ENCODE peak calls at places on chromosomes 5 and 9, in six cellular contexts. Q is germinal center; I is M059J; G is GM10248; W is stimulated activated CD8-positive, alpha-beta memory T cell treated with anti-CD3 and anti-CD28 coated beads, Interleukin-15, amount 100 ng/mL, for 4 hours; U is stimulated activated naive B cell treated with anti-CD40 and anti-IgM and Interleukin-4, amounts not matched to agents 10 μg/mL and 1 μg/mL and 100 μg/mL, for 72 hours. Y is an unnamed sample.

GRCh38 chr5:126971455-126972019 is 58.8 kb downstream of the MARCHF3 start:
- DNase-seq in Q (no peak), I (no peak), G (no peak), W (no peak), U (no peak), Y (no peak)

GRCh38 chr5:143208781-143209510 is 194.5 kb downstream of the NR3C1 start:
- DNase-seq in Q (no peak), I (no peak), G (no peak), W (no peak), U (no peak), Y (no peak)

GRCh38 chr9:132584616-132585560 is 2.5 kb downstream of the BARHL1 start:
- DNase-seq in Q (no peak), I (peak), G (no peak), W (no peak), U (no peak), Y (no peak)

GRCh38 chr5:38104497-38105230 is 153.7 kb upstream of the EGFLAM start:
- DNase-seq in Q (no peak), I (peak), G (no peak), W (no peak), U (no peak), Y (no peak)

GRCh38 chr5:157574456-157575095 is 999 bp downstream of the ADAM19 start:
- DNase-seq in Q (peak), I (no peak), G (peak), W (no peak), U (no peak), Y (no peak)

GRCh38 chr9:137295313-137296213 is 6.5 kb downstream of the NRARP start:
- DNase-seq in Q (peak), I (no peak), G (peak), W (no peak), U (no peak), Y (peak)

GRCh38 chr5:176573564-176574296 is 24.6 kb downstream of the CDHR2 start:
- DNase-seq in Q (peak), I (peak), G (peak), W (peak), U (peak), Y (peak)

GRCh38 chr5:15286659-15287058 is 213.3 kb upstream of the FBXL7 start:
- DNase-seq in Q (no peak), I (no peak), G (no peak), W (no peak), U (no peak), Y (no peak)

GRCh38 chr5:139698461-139699146 is 50.5 kb downstream of the CXXC5 start:
- DNase-seq in Q (peak), I (peak), G (no peak), W (no peak), U (no peak), Y (no peak)

GRCh38 chr9:110059461-110059860 is 148.5 kb downstream of the C9orf152 start:
- DNase-seq in Q (no peak), I (no peak), G (no peak), W (no peak), U (no peak), Y (no peak)

GRCh38 chr5:111738118-111738517 is 18.9 kb downstream of the NREP start:
- DNase-seq in Q (no peak), I (no peak), G (no peak), W (no peak), U (no peak), Y (no peak)

GRCh38 chr5:38831909-38832308 is 13.9 kb upstream of the OSMR start:
- DNase-seq in Q (no peak), I (peak), G (peak), W (no peak), U (no peak), Y (no peak)

GRCh38 chr9:93709600-93710369 is 133.4 kb downstream of the PHF2 start:
- DNase-seq in Q (no peak), I (no peak), G (no peak), W (no peak), U (no peak), Y (no peak)

GRCh38 chr9:106708147-106708838 is 154.7 kb upstream of the ZNF462 start:
- DNase-seq in Q (no peak), I (no peak), G (no peak), W (no peak), U (no peak), Y (no peak)

GRCh38 chr5:138274189-138274853 is at the start of gene GFRA3:
- DNase-seq in Q (peak), I (no peak), G (peak), W (no peak), U (no peak), Y (no peak)

GRCh38 chr5:58071566-58071965 is 388.3 kb downstream of the PLK2 start:
- DNase-seq in Q (no peak), I (no peak), G (no peak), W (no peak), U (no peak), Y (no peak)

GRCh38 chr9:136996361-136997281 is at the start of gene CLIC3:
- DNase-seq in Q (no peak), I (peak), G (no peak), W (no peak), U (no peak), Y (no peak)

GRCh38 chr9:35660966-35661413 is 2.9 kb downstream of the CCDC107 start:
- DNase-seq in Q (no peak), I (peak), G (no peak), W (no peak), U (no peak), Y (no peak)

GRCh38 chr5:181224390-181225234 is 1.5 kb downstream of the TRIM41 start:
- DNase-seq in Q (no peak), I (no peak), G (no peak), W (no peak), U (no peak), Y (no peak)

GRCh38 chr5:109412981-109413402 is 3.2 kb upstream of the PJA2 start:
- DNase-seq in Q (no peak), I (peak), G (no peak), W (no peak), U (no peak), Y (no peak)

GRCh38 chr5:119435436-119436132 is 16.7 kb upstream of the HSD17B4 start:
- DNase-seq in Q (peak), I (peak), G (peak), W (peak), U (peak), Y (no peak)

GRCh38 chr5:172713113-172713808 is 57.7 kb downstream of the DUSP1 start:
- DNase-seq in Q (peak), I (peak), G (peak), W (peak), U (peak), Y (peak)

GRCh38 chr9:121735065-121735791 is 83.8 kb downstream of the DAB2IP start:
- DNase-seq in Q (peak), I (peak), G (peak), W (no peak), U (no peak), Y (peak)

GRCh38 chr9:108382267-108382666 is 473.5 kb downstream of the ACTL7B start:
- DNase-seq in Q (no peak), I (no peak), G (no peak), W (no peak), U (no peak), Y (no peak)

GRCh38 chr5:956941-957729 is 51.5 kb upstream of the NKD2 start:
- DNase-seq in Q (no peak), I (peak), G (peak), W (no peak), U (peak), Y (peak)

GRCh38 chr5:164341056-164341619 is 835.7 kb downstream of the MAT2B start:
- DNase-seq in Q (no peak), I (no peak), G (no peak), W (no peak), U (no peak), Y (no peak)

GRCh38 chr5:133552925-133553525 is 59.3 kb downstream of the FSTL4 start:
- DNase-seq in Q (peak), I (peak), G (peak), W (peak), U (peak), Y (peak)

GRCh38 chr9:79193001-79193400 is 378.8 kb upstream of the TLE4 start:
- DNase-seq in Q (no peak), I (peak), G (no peak), W (no peak), U (no peak), Y (no peak)

GRCh38 chr5:91072891-91073290 is 310.2 kb downstream of the ARRDC3 start:
- DNase-seq in Q (no peak), I (peak), G (no peak), W (no peak), U (no peak), Y (no peak)

GRCh38 chr9:74281674-74282073 is 215.5 kb upstream of the RORB start:
- DNase-seq in Q (no peak), I (no peak), G (no peak), W (no peak), U (no peak), Y (no peak)

GRCh38 chr9:136946893-136947891 is 2.1 kb downstream of the C8G start:
- DNase-seq in Q (no peak), I (no peak), G (no peak), W (no peak), U (no peak), Y (no peak)

GRCh38 chr5:138753794-138754698 is 821 bp downstream of the CTNNA1 start:
- DNase-seq in Q (peak), I (peak), G (no peak), W (peak), U (peak), Y (no peak)

GRCh38 chr5:7673658-7674057 is 177.3 kb downstream of the CFAP90 start:
- DNase-seq in Q (no peak), I (no peak), G (no peak), W (no peak), U (no peak), Y (no peak)

GRCh38 chr5:10860645-10861455 is 99.8 kb upstream of the DAP start:
- DNase-seq in Q (no peak), I (peak), G (no peak), W (no peak), U (no peak), Y (no peak)

GRCh38 chr9:106069241-106069640 is 374.9 kb downstream of the TMEM38B start:
- DNase-seq in Q (no peak), I (no peak), G (no peak), W (no peak), U (no peak), Y (no peak)

GRCh38 chr9:125747053-125747764 is at the start of gene PBX3:
- DNase-seq in Q (peak), I (peak), G (peak), W (no peak), U (peak), Y (no peak)

GRCh38 chr9:109277451-109277850 is 43.4 kb downstream of the EPB41L4B start:
- DNase-seq in Q (no peak), I (no peak), G (no peak), W (no peak), U (no peak), Y (no peak)

GRCh38 chr5:119398713-119399492 is 43.1 kb downstream of the TNFAIP8 start:
- DNase-seq in Q (no peak), I (peak), G (no peak), W (no peak), U (no peak), Y (no peak)

GRCh38 chr5:52801329-52801728 is 13.6 kb downstream of the ITGA1 start:
- DNase-seq in Q (no peak), I (peak), G (no peak), W (no peak), U (no peak), Y (no peak)

GRCh38 chr5:153965102-153965645 is 73.5 kb downstream of the FAM114A2 start:
- DNase-seq in Q (peak), I (peak), G (peak), W (no peak), U (peak), Y (peak)

Y was measured in GM19239.